ENCODE peak calls at places on chromosomes 16 and 17, in four cellular contexts. One of them, this sample, is unnamed.

GRCh38 chr17:65786479-65786878 is 225.0 kb upstream of the AXIN2 start:
- DNase-seq in fibroblast of pulmonary artery: no peak
- DNase-seq in astrocyte of the spinal cord: no peak
- DNase-seq in spleen: no peak
- DNase-seq in this sample: no peak

GRCh38 chr17:15659663-15660062 is 24.4 kb downstream of the TRIM16 start:
- DNase-seq in astrocyte of the spinal cord: no peak
- DNase-seq in fibroblast of pulmonary artery: peak
- DNase-seq in spleen: no peak
- DNase-seq in this sample: peak

GRCh38 chr17:72365857-72366415 is 245.1 kb downstream of the SOX9 start:
- DNase-seq in spleen: no peak
- DNase-seq in fibroblast of pulmonary artery: no peak
- DNase-seq in astrocyte of the spinal cord: peak
- DNase-seq in this sample: no peak

GRCh38 chr16:70634861-70635260 is 11.5 kb upstream of the IL34 start:
- DNase-seq in fibroblast of pulmonary artery: peak
- DNase-seq in spleen: no peak
- DNase-seq in astrocyte of the spinal cord: no peak
- DNase-seq in this sample: no peak

GRCh38 chr16:84737658-84738057 is 37.9 kb downstream of the USP10 start:
- DNase-seq in astrocyte of the spinal cord: no peak
- DNase-seq in spleen: no peak
- DNase-seq in fibroblast of pulmonary artery: no peak
- DNase-seq in this sample: no peak

GRCh38 chr16:81498351-81498750 is 53.7 kb downstream of the CMIP start:
- DNase-seq in spleen: peak
- DNase-seq in astrocyte of the spinal cord: no peak
- DNase-seq in fibroblast of pulmonary artery: no peak
- DNase-seq in this sample: no peak

GRCh38 chr16:74752258-74752657 is 22.4 kb downstream of the FA2H start:
- DNase-seq in spleen: peak
- DNase-seq in astrocyte of the spinal cord: no peak
- DNase-seq in fibroblast of pulmonary artery: no peak
- DNase-seq in this sample: no peak

GRCh38 chr17:14737984-14738651 is 437.2 kb downstream of the HS3ST3B1 start:
- DNase-seq in fibroblast of pulmonary artery: peak
- DNase-seq in astrocyte of the spinal cord: peak
- DNase-seq in spleen: peak
- DNase-seq in this sample: peak

GRCh38 chr16:87850009-87851006 is 19.0 kb downstream of the SLC7A5 start:
- DNase-seq in fibroblast of pulmonary artery: peak
- DNase-seq in astrocyte of the spinal cord: peak
- DNase-seq in spleen: peak
- DNase-seq in this sample: peak

GRCh38 chr17:34739386-34739785 is 160.0 kb downstream of the TMEM132E start:
- DNase-seq in spleen: no peak
- DNase-seq in fibroblast of pulmonary artery: no peak
- DNase-seq in astrocyte of the spinal cord: no peak
- DNase-seq in this sample: no peak

GRCh38 chr16:86604436-86605220 is 26.3 kb downstream of the FOXL1 start:
- DNase-seq in fibroblast of pulmonary artery: no peak
- DNase-seq in spleen: no peak
- DNase-seq in astrocyte of the spinal cord: no peak
- DNase-seq in this sample: no peak

GRCh38 chr17:52383493-52384100 is 225.1 kb upstream of the CA10 start:
- DNase-seq in astrocyte of the spinal cord: peak
- DNase-seq in fibroblast of pulmonary artery: peak
- DNase-seq in spleen: no peak
- DNase-seq in this sample: peak

GRCh38 chr17:427327-427726 is 74.7 kb upstream of the RPH3AL start:
- DNase-seq in spleen: no peak
- DNase-seq in fibroblast of pulmonary artery: no peak
- DNase-seq in astrocyte of the spinal cord: no peak
- DNase-seq in this sample: no peak

GRCh38 chr17:32275060-32276042 is 9.7 kb downstream of the RHBDL3 start:
- DNase-seq in fibroblast of pulmonary artery: peak
- DNase-seq in spleen: no peak
- DNase-seq in astrocyte of the spinal cord: peak
- DNase-seq in this sample: peak

GRCh38 chr17:43976956-43977837 is 23.5 kb upstream of the PYY start:
- DNase-seq in spleen: no peak
- DNase-seq in fibroblast of pulmonary artery: no peak
- DNase-seq in astrocyte of the spinal cord: no peak
- DNase-seq in this sample: no peak

GRCh38 chr16:964696-965395 is 5.9 kb downstream of the LMF1 start:
- DNase-seq in spleen: peak
- DNase-seq in fibroblast of pulmonary artery: no peak
- DNase-seq in astrocyte of the spinal cord: no peak
- DNase-seq in this sample: peak

GRCh38 chr16:11539635-11540034 is 47.1 kb downstream of the LITAF start:
- DNase-seq in fibroblast of pulmonary artery: no peak
- DNase-seq in spleen: no peak
- DNase-seq in astrocyte of the spinal cord: no peak
- DNase-seq in this sample: peak

GRCh38 chr17:35786941-35787432 is 8.5 kb downstream of the MMP28 start:
- DNase-seq in spleen: no peak
- DNase-seq in astrocyte of the spinal cord: no peak
- DNase-seq in fibroblast of pulmonary artery: no peak
- DNase-seq in this sample: no peak

GRCh38 chr16:90019543-90020259 is 445 bp upstream of the DBNDD1 start:
- DNase-seq in spleen: peak
- DNase-seq in astrocyte of the spinal cord: peak
- DNase-seq in fibroblast of pulmonary artery: peak
- DNase-seq in this sample: peak

GRCh38 chr17:58527306-58527705 is 12.9 kb upstream of the MTMR4 start:
- DNase-seq in fibroblast of pulmonary artery: peak
- DNase-seq in astrocyte of the spinal cord: no peak
- DNase-seq in spleen: no peak
- DNase-seq in this sample: no peak

GRCh38 chr17:2710075-2710803 is 1.3 kb downstream of the CLUH start:
- DNase-seq in spleen: no peak
- DNase-seq in astrocyte of the spinal cord: no peak
- DNase-seq in fibroblast of pulmonary artery: no peak
- DNase-seq in this sample: no peak

GRCh38 chr16:30902070-30902972 is 5.9 kb downstream of the CTF1 start:
- DNase-seq in astrocyte of the spinal cord: peak
- DNase-seq in fibroblast of pulmonary artery: peak
- DNase-seq in spleen: peak
- DNase-seq in this sample: peak

DNA sequence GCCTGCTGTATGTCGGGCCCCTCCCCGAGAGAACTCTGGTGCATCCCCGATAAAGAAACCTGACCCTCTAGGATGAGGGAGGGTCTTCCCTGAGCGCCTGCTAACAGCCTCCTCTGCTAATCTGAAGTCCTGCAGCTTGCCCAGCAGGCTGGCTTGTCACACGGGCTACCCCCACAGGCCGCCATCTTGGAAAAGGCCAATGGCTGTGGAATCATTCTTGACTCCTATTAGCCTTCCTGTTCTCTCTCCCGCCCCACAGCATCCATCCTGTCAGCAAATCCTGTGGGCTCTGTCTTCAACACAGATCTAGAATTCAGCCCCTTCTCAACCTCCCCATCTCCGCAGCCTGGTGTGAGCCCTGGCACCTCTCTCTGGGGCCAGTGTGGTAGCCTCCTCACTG is 12.0 kb downstream of the IL4R start:
- DNase-seq in fibroblast of pulmonary artery: no peak
- DNase-seq in spleen: peak
- DNase-seq in astrocyte of the spinal cord: no peak
- DNase-seq in this sample: no peak
- H3K4me3 ChIP-seq in fibroblast of pulmonary artery: no peak
- H3K4me3 ChIP-seq in spleen: no peak
- H3K4me3 ChIP-seq in astrocyte of the spinal cord: no peak
- H3K4me3 ChIP-seq in this sample: no peak

DNA sequence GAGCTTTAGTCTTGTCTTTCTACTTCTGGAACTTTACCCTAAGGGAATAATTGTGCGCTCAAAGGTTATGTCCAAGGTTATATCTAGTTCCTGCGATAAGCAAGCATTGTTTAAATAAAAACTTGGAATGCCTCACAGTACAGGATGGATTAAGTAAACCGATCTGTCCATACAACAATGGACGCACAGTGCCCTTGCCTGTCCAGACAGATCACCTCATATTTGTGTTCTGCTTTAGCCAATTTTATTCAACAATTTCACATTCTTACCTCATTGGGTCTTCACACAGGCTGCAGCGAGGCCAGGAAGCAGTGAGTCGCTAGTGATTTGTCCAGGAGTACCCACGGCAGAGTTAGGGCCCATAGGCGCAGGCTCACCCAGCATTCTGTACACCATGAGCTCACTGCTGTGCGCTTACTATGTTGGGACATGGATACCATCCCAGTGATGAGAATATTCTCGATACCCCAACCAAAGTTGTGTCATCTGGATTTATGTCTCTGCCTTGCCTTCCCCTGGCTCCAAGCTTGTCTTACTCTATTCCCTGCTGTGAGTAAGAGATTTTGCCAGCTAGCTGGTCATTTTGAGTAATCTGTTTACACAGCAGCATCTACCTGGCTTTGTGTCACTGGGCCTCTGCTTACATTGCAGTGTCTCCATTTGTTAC is 39.8 kb downstream of the USP43 start:
- DNase-seq in fibroblast of pulmonary artery: no peak
- DNase-seq in spleen: peak
- DNase-seq in astrocyte of the spinal cord: peak
- DNase-seq in this sample: peak
- TF ChIP-seq CTCF in fibroblast of pulmonary artery: no peak
- TF ChIP-seq CTCF in spleen: no peak
- TF ChIP-seq CTCF in astrocyte of the spinal cord: no peak
- TF ChIP-seq CTCF in this sample: no peak

GRCh38 chr17:81993726-81994592 is 16.5 kb downstream of the ASPSCR1 start:
- DNase-seq in fibroblast of pulmonary artery: no peak
- DNase-seq in astrocyte of the spinal cord: no peak
- DNase-seq in spleen: no peak
- DNase-seq in this sample: no peak
- H3K4me3 ChIP-seq in fibroblast of pulmonary artery: no peak
- H3K4me3 ChIP-seq in astrocyte of the spinal cord: no peak
- H3K4me3 ChIP-seq in spleen: no peak
- H3K4me3 ChIP-seq in this sample: no peak

DNA sequence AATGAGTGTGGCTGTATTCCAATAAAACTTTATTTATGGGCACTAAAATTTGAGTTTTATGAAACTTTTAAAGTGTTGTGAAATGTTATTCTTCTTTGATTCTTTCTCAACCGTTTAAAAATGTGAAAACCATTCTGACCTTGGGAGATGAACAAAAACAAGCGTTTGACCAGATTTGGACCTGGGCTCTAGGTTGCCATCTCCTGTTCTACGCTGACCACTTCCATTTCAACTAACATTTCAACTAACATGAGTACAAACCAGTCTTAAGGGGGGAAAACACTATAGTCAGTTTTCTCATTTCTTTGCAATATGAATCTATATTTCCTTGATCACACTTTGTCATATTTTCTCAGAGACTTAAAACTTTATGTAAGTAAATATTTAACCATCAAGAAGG is 118.4 kb upstream of the IRX5 start:
- DNase-seq in astrocyte of the spinal cord: peak
- DNase-seq in fibroblast of pulmonary artery: peak
- DNase-seq in spleen: no peak
- DNase-seq in this sample: peak
- TF ChIP-seq CTCF in astrocyte of the spinal cord: no peak
- TF ChIP-seq CTCF in fibroblast of pulmonary artery: peak
- TF ChIP-seq CTCF in spleen: no peak
- TF ChIP-seq CTCF in this sample: peak

DNA sequence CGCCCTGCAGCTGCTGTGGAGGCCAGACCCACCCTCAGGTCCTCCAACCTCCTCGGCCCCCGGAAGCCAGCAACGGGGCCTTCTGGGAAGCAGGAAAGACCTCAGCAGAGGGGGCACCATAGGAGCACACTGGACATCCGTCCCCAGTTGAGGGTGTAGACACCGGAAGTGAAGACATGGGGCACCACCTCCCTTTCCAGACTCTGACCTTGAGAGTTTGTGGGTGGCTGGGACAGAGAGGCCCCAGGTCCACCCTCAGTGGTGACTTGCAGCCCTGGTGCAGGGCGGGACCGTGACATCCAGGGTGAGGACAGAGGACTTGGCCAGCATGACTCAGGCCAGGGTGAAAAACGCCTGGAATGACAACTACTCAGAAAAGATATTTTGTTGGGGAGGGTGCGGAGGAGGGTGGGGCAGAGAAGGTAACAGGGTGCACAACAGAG is 19.9 kb downstream of the CEP295NL start:
- DNase-seq in astrocyte of the spinal cord: peak
- DNase-seq in spleen: peak
- DNase-seq in fibroblast of pulmonary artery: peak
- DNase-seq in this sample: peak
- H3K4me3 ChIP-seq in astrocyte of the spinal cord: no peak
- H3K4me3 ChIP-seq in spleen: peak
- H3K4me3 ChIP-seq in fibroblast of pulmonary artery: peak
- H3K4me3 ChIP-seq in this sample: no peak